ENCODE peak calls at places on chromosomes 5 and 9, in four cellular contexts. G is SK-N-SH, U is WTC11, C is K562. H is an unnamed sample.

GRCh38 chr5:142650060-142650459 is 35.8 kb downstream of the FGF1 start:
- DNase-seq in G (no peak), C (no peak), U (no peak), H (no peak)

GRCh38 chr5:140480310-140481014 is 67.0 kb upstream of the EIF4EBP3 start:
- DNase-seq in C (no peak), U (no peak), G (no peak), H (no peak)

GRCh38 chr5:58184910-58185309 is 275.0 kb downstream of the PLK2 start:
- DNase-seq in G (no peak), C (no peak), U (no peak), H (no peak)

GRCh38 chr9:129863059-129863690 is 27.9 kb downstream of the USP20 start:
- DNase-seq in U (no peak), C (peak), G (peak), H (no peak)

GRCh38 chr9:121187681-121188305 is 13.9 kb downstream of the RAB14 start:
- DNase-seq in U (no peak), G (no peak), C (no peak), H (no peak)

GRCh38 chr5:94674841-94675382 is 56.4 kb downstream of the SLF1 start:
- DNase-seq in C (no peak), G (no peak), U (no peak), H (no peak)

GRCh38 chr9:126117158-126117425 is 209.5 kb upstream of the MVB12B start:
- DNase-seq in U (no peak), C (no peak), G (no peak), H (no peak)

GRCh38 chr9:127524373-127524772 is 73.1 kb downstream of the LRSAM1 start:
- DNase-seq in U (no peak), C (no peak), G (no peak), H (no peak)

GRCh38 chr5:122492675-122493074 is 180.6 kb downstream of the SNCAIP start:
- DNase-seq in C (no peak), U (no peak), G (peak), H (no peak)

GRCh38 chr9:13397220-13397619 is 117.7 kb upstream of the MPDZ start:
- DNase-seq in G (no peak), U (no peak), C (no peak), H (no peak)

GRCh38 chr9:119844431-119844830 is 475.2 kb upstream of the BRINP1 start:
- DNase-seq in G (no peak), C (no peak), U (no peak), H (no peak)

GRCh38 chr5:167440846-167441245 is 850.6 kb upstream of the WWC1 start:
- DNase-seq in C (no peak), U (no peak), G (no peak), H (no peak)

GRCh38 chr9:13410566-13411031 is 131.1 kb upstream of the MPDZ start:
- DNase-seq in U (no peak), G (no peak), C (no peak), H (no peak)

GRCh38 chr5:126847318-126848221 is 70.6 kb downstream of the LMNB1 start:
- DNase-seq in U (no peak), G (no peak), C (peak), H (no peak)
- TF ChIP-seq TEAD4 in U (no peak), G (no peak), C (no peak), H (no peak)

GRCh38 chr9:136886610-136887597 is 588 bp downstream of the TRAF2 start:
- DNase-seq in U (peak), G (peak), C (peak), H (peak)

GRCh38 chr9:136885950-136886578 is at the start of gene TRAF2:
- DNase-seq in U (peak), C (peak), G (peak), H (peak)

GRCh38 chr9:136880651-136881050 is 5.7 kb upstream of the TRAF2 start:
- DNase-seq in G (no peak), U (no peak), C (no peak), H (no peak)

GRCh38 chr9:136882109-136882946 is 4.0 kb upstream of the TRAF2 start:
- DNase-seq in U (no peak), G (peak), C (peak), H (no peak)

DNA sequence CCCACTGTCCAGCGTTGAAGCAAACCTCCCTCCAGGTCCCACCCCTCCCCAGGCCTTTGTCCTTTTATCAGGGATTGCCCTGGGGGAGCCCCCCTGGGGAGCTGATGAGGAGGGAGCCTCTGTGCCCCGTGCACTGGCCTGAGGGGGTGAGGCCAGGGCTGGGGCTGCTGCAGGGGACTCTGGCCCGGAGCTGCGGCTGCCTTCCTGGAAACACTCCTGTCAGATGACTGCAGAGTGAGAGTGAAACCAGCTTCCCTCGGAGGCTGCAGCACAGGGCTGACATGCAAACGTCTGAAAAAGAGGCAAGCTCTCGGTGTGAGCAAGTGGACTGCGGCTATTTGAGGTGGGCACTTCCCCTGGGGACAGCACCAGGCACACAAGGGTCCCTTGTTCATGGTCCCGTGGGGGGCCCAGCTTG is 4.6 kb upstream of the TRAF2 start:
- DNase-seq in G (no peak), U (no peak), C (no peak), H (no peak)
- TF ChIP-seq TEAD4 in G (no peak), U (no peak), C (no peak), H (no peak)

GRCh38 chr9:5231212-5231611 is at the start of gene INSL4:
- DNase-seq in U (no peak), C (no peak), G (no peak), H (no peak)
- TF ChIP-seq TEAD4 in U (no peak), C (no peak), G (no peak), H (no peak)

GRCh38 chr9:93202919-93203712 is 19.2 kb downstream of the WNK2 start:
- DNase-seq in U (no peak), C (no peak), G (no peak), H (no peak)

GRCh38 chr9:93198117-93198838 is 14.3 kb downstream of the WNK2 start:
- DNase-seq in C (no peak), G (no peak), U (no peak), H (no peak)

GRCh38 chr9:93200989-93201339 is 17.0 kb downstream of the WNK2 start:
- DNase-seq in C (no peak), U (no peak), G (no peak), H (no peak)

GRCh38 chr9:93198839-93199625 is 15.1 kb downstream of the WNK2 start:
- DNase-seq in C (no peak), G (no peak), U (no peak), H (no peak)

DNA sequence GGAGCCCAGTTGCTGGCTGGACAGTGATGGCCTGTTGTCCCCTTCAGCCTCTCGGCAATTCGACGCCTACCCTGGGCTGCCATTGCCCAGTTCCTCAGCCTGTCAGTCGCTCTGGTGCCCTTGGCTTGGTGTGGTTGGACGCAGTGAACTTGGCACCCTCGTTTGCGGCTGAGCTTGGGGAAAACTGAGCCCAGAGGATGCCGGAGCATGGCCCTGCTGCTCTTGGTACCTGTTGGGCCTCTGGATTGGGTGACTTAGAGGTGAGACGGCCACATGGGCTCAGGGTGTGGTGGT is 16.5 kb downstream of the WNK2 start:
- DNase-seq in G (no peak), C (no peak), U (no peak), H (no peak)
- TF ChIP-seq TEAD4 in G (no peak), C (no peak), U (no peak), H (no peak)

GRCh38 chr5:149376711-149377447 is 2.2 kb downstream of the IL17B start:
- DNase-seq in C (no peak), U (no peak), G (no peak), H (no peak)

GRCh38 chr5:149374801-149375200 is 4.3 kb downstream of the IL17B start:
- DNase-seq in C (no peak), G (peak), U (no peak), H (no peak)

GRCh38 chr5:149374303-149374702 is 4.8 kb downstream of the IL17B start:
- DNase-seq in G (peak), C (no peak), U (no peak), H (no peak)

GRCh38 chr5:149375434-149375833 is 3.7 kb downstream of the IL17B start:
- DNase-seq in U (no peak), G (no peak), C (no peak), H (no peak)

DNA sequence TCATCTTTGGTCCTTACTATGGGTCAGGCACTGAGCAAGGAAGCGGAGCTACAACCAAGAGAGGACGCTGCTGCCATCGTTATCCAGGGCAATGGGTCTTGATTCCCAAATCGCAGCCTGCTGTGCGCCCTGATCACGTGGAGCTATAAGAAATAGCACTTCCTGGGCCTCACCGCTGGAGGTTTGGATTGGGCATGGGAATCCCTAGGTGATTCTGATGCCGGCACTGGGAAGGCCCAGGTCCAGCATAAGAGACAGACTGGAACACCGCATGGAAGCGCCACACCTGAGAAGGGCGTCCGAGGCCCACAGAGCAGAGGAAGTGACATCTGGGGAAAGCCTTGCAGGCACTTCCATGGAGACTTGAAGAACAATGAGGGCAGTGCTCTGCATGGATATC is 3.0 kb downstream of the IL17B start:
- DNase-seq in U (no peak), G (no peak), C (no peak), H (no peak)
- TF ChIP-seq TEAD4 in U (no peak), G (no peak), C (no peak), H (no peak)

DNA sequence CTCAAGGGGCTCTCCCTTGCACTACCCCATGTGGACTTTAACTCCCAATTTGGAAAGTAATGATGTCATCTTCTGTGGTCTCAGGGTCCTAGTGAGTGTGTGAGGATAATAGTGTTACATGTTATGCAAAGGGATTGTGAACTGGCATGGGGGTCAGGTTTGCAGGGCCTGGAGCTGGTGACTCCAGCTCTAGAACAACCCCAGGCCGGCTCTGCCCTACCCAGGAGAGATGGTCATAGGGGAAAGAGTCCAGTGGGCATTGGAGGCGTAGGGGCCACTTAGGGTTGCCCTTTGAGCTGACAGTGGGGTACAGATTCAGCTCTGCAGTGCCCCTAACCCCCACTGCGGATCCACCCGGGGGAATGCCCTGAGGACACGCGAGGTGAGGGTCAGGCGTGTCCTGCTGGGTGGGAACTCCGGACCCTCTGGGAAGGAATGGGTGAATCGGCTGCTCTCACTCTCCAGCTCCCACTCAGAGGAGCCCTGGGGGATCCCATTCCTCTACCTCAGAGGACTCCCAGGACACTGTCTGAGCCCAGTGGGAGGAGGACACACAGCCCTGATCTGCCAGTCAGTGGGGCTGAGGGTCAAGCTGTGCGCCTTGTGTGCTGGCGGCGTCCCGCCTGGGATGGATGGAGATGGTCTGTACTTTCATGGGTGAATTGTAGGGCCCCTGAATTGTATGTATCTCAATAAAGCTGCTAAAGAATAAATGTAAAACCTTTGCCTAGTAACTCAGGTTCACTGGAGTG is 2.5 kb upstream of the NKD2 start:
- DNase-seq in G (no peak), C (no peak), U (peak), H (no peak)
- TF ChIP-seq TEAD4 in G (no peak), C (no peak), U (no peak), H (no peak)

DNA sequence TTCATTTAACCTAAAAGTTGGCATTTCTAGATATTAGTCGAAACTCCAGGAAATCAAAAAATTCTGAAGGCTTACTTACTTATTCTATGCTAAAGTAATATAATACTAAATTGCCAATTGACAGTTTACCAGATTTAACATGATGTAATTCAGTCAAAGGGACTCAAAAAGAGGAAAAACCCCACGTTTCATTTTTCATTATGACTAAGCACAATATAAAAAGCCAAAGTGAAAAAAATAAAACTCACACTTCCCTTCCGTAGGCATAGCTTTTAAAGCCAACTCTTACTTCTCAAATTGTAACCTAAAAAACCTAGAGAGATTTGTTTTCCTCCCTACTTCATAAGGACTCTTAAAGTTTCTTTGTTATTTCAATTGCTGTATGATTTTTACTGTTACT is 146.6 kb downstream of the RAPGEF6 start:
- DNase-seq in G (no peak), U (no peak), C (no peak), H (no peak)
- TF ChIP-seq TEAD4 in G (no peak), U (no peak), C (no peak), H (no peak)